ENCODE peak calls at places on chromosomes 2 and 18, in four cellular contexts. O is fibroblast of mammary gland; F is astrocyte of the cerebellum; N is CD8-positive, alpha-beta memory T cell. Z is an unnamed sample.
A peak's percentile ranks its signal among the peaks of the same experiment; 100 is the strongest.

GRCh38 chr2:134117651-134118050 is 136.2 kb upstream of the MGAT5 start:
- DNase-seq in O (no peak), F (no peak), N (no peak), Z (no peak)

GRCh38 chr2:58293056-58293455 is 51.9 kb upstream of the FANCL start:
- DNase-seq in O (no peak), F (no peak), N (no peak), Z (no peak)

GRCh38 chr2:29747786-29748470 is 173.5 kb downstream of the ALK start:
- DNase-seq in O (peak; percentile 100), F (peak; percentile 64), N (no peak), Z (no peak)

GRCh38 chr2:25323042-25323514 is 18.6 kb downstream of the DNMT3A start:
- DNase-seq in O (peak; percentile 35), F (no peak), N (peak; percentile 57), Z (no peak)

GRCh38 chr2:62474173-62474572 is 31.8 kb downstream of the TMEM17 start:
- DNase-seq in O (no peak), F (no peak), N (no peak), Z (no peak)

GRCh38 chr18:49638891-49639557 is 77.2 kb downstream of the LIPG start:
- DNase-seq in O (no peak), F (no peak), N (no peak), Z (no peak)

GRCh38 chr18:10793730-10794370 is 268.0 kb downstream of the NAPG start:
- DNase-seq in O (no peak), F (no peak), N (no peak), Z (no peak)

GRCh38 chr2:237864940-237865622 is 5.7 kb downstream of the RAMP1 start:
- DNase-seq in O (no peak), F (no peak), N (no peak), Z (no peak)

GRCh38 chr2:43317194-43317593 is 90.8 kb upstream of the ZFP36L2 start:
- DNase-seq in O (no peak), F (no peak), N (no peak), Z (no peak)

GRCh38 chr18:31484461-31484860 is 13.5 kb upstream of the DSG2 start:
- DNase-seq in O (no peak), F (no peak), N (no peak), Z (no peak)

GRCh38 chr2:224444011-224444410 is 42.1 kb upstream of the FAM124B start:
- DNase-seq in O (no peak), F (no peak), N (no peak), Z (no peak)

GRCh38 chr2:236167297-236168109 is 683 bp downstream of the GBX2 start:
- DNase-seq in O (peak; percentile 45), F (no peak), N (no peak), Z (no peak)

GRCh38 chr2:174914894-174915760 is 90.1 kb downstream of the CHN1 start:
- DNase-seq in O (peak; percentile 39), F (no peak), N (no peak), Z (no peak)

GRCh38 chr2:68977453-68977852 is 3.0 kb downstream of the GKN1 start:
- DNase-seq in O (no peak), F (no peak), N (no peak), Z (no peak)

GRCh38 chr2:120388222-120389035 is 42.5 kb downstream of the INHBB start:
- DNase-seq in O (no peak), F (no peak), N (no peak), Z (no peak)

GRCh38 chr18:70384181-70384790 is 95.4 kb downstream of the SOCS6 start:
- DNase-seq in O (peak; percentile 93), F (peak; percentile 38), N (no peak), Z (no peak)

GRCh38 chr2:227942021-227942420 is 70.6 kb downstream of the DAW1 start:
- DNase-seq in O (peak; percentile 46), F (no peak), N (no peak), Z (no peak)

GRCh38 chr2:218876562-218877219 is 4.0 kb upstream of the WNT10A start:
- DNase-seq in O (peak; percentile 65), F (peak; percentile 46), N (peak; percentile 70), Z (peak; percentile 70)

GRCh38 chr2:224278531-224278930 is 123.4 kb downstream of the FAM124B start:
- DNase-seq in O (peak; percentile 38), F (no peak), N (no peak), Z (no peak)

GRCh38 chr2:160794926-160795325 is 301.3 kb upstream of the RBMS1 start:
- DNase-seq in O (no peak), F (no peak), N (no peak), Z (no peak)

GRCh38 chr18:37663446-37663845 is 97.8 kb upstream of the CELF4 start:
- DNase-seq in O (no peak), F (no peak), N (no peak), Z (no peak)

GRCh38 chr2:113376935-113377445 is 60.5 kb upstream of the ZNG1B start:
- DNase-seq in O (no peak), F (no peak), N (no peak), Z (no peak)

GRCh38 chr18:79600141-79600540 is 79.5 kb upstream of the CTDP1 start:
- DNase-seq in O (no peak), F (no peak), N (no peak), Z (no peak)

GRCh38 chr18:35386600-35387366 is 9.6 kb upstream of the ZNF396 start:
- DNase-seq in O (peak; percentile 86), F (peak; percentile 76), N (peak; percentile 65), Z (peak; percentile 83)

GRCh38 chr2:168500516-168500915 is 44.4 kb downstream of the CERS6 start:
- DNase-seq in O (no peak), F (no peak), N (no peak), Z (no peak)

GRCh38 chr18:63336366-63337099 is 17.0 kb upstream of the BCL2 start:
- DNase-seq in O (peak; percentile 97), F (peak; percentile 81), N (no peak), Z (no peak)

GRCh38 chr2:58039170-58039611 is 7.4 kb upstream of the VRK2 start:
- DNase-seq in O (peak; percentile 61), F (peak; percentile 43), N (no peak), Z (no peak)

GRCh38 chr18:50602466-50602865 is 42.6 kb downstream of the MAPK4 start:
- DNase-seq in O (no peak), F (no peak), N (no peak), Z (no peak)

GRCh38 chr2:6896930-6897759 is 19.6 kb downstream of the RSAD2 start:
- DNase-seq in O (peak; percentile 62), F (no peak), N (peak; percentile 32), Z (peak; percentile 52)

GRCh38 chr2:45944075-45944474 is 292.6 kb downstream of the PRKCE start:
- DNase-seq in O (peak; percentile 56), F (peak; percentile 23), N (no peak), Z (no peak)

GRCh38 chr2:46978696-46979095 is 63.1 kb upstream of the MCFD2 start:
- DNase-seq in O (no peak), F (no peak), N (no peak), Z (no peak)

GRCh38 chr2:53209679-53210473 is 557.7 kb upstream of the CHAC2 start:
- DNase-seq in O (no peak), F (no peak), N (no peak), Z (no peak)

DNA sequence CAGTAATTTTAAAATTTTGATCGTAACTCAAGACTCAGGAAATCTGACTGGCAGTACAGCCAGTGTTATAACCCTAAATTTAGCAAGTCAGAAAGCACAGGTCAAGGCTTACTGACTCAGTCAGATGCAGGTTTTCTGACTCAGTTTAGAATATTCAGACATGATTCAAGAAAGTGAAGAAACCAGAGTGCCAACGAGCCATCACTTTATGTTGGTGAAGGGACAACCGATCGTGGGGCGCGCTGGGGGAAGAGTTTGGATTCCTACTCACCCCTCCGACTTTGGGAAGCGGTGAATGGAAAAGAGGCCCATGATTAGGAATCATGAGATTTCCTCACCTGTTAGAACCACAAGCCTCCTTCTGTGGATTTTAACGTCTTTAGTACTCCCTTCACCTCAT is 998 bp downstream of the RNF149 start:
- DNase-seq in O (peak; percentile 50), F (no peak), N (no peak), Z (no peak)
- H3K4me3 ChIP-seq in O (peak overlapping the region; percentile 85), F (peak overlapping the region; percentile 59), N (peak overlapping the region; percentile 85), Z (peak overlapping the region; percentile 57)

GRCh38 chr2:19360266-19360665 is 1.8 kb upstream of the OSR1 start:
- DNase-seq in O (no peak), F (no peak), N (no peak), Z (no peak)

GRCh38 chr2:19362652-19363473 is 4.4 kb upstream of the OSR1 start:
- DNase-seq in O (peak; percentile 86), F (peak; percentile 76), N (peak; percentile 44), Z (peak; percentile 44)

GRCh38 chr2:19362094-19362649 is 3.7 kb upstream of the OSR1 start:
- DNase-seq in O (peak; percentile 40), F (no peak), N (peak; percentile 52), Z (no peak)

GRCh38 chr2:19360881-19361321 is 2.5 kb upstream of the OSR1 start:
- DNase-seq in O (no peak), F (no peak), N (no peak), Z (no peak)

GRCh38 chr2:19361325-19361990 is 3.0 kb upstream of the OSR1 start:
- DNase-seq in O (no peak), F (no peak), N (no peak), Z (no peak)
- H3K4me3 ChIP-seq in O (peak overlapping the region; percentile 82), F (peak overlapping the region; percentile 58), N (peak overlapping the region; percentile 61), Z (no peak overlapping the region)

GRCh38 chr2:101328474-101329007 is 20.0 kb upstream of the RNF149 start:
- DNase-seq in O (peak; percentile 61), F (no peak), N (peak; percentile 72), Z (peak; percentile 94)

GRCh38 chr2:101327863-101328394 is 19.4 kb upstream of the RNF149 start:
- DNase-seq in O (no peak), F (no peak), N (no peak), Z (no peak)

GRCh38 chr2:101329026-101329425 is 20.5 kb upstream of the RNF149 start:
- DNase-seq in O (no peak), F (no peak), N (no peak), Z (peak; percentile 70)

GRCh38 chr2:101331202-101331601 is 22.7 kb upstream of the RNF149 start:
- DNase-seq in O (no peak), F (no peak), N (no peak), Z (no peak)

GRCh38 chr2:101330253-101330921 is 21.9 kb upstream of the RNF149 start:
- DNase-seq in O (no peak), F (no peak), N (no peak), Z (no peak)
- H3K4me3 ChIP-seq in O (no peak overlapping the region), F (no peak overlapping the region), N (no peak overlapping the region), Z (no peak overlapping the region)

DNA sequence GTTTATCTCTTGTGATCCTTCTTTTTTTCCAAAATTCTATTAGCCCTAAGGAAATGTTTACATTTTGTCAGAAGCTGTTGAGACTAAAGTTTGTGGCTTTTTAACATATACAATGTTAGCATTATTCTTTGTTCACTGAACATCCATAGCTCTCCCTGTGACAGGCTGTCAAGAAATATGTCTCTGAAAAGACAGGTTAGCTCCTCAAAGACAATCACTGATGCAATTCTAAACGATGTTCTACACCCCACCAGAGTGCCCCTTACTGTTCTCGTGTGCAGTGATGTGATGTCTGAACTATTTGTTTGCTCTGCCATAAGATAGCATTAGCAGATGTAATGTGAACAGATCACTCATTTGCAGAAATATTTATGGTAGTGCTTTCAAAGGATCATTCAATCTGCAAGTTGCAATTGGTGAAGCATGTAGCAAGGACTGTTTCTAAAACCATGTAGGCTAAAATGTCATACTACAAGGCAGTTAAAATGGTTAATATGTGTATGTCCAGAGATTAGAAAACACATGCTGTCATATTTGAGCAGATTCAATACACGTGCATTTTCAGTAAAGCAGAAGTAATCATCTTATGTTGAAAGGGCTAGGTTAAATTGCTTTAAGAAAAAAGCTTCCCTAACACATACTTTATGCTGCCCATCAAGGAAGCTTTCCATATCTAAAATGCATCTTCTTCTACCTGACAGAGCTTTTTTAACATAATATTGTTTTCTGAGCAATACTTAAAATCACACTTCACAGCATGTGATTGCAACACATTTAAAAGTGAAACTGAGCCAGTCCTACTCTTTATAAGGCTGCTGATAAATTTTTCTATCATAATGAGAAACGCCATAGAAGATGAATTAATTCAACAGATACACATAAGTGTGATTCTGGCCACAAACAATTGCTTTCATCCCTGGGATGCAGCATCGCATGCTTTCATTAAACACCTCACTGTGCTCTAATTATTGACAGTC is 285.7 kb upstream of the UBE2E3 start:
- DNase-seq in O (no peak), F (no peak), N (no peak), Z (no peak)
- H3K4me3 ChIP-seq in O (no peak overlapping the region), F (no peak overlapping the region), N (no peak overlapping the region), Z (no peak overlapping the region)